ENCODE peak calls at places on chromosomes 11 and 22, in seven cellular contexts. One of them, this sample, is unnamed.

GRCh38 chr22:29031236-29031982 is 30.2 kb downstream of the C22orf31 start:
- DNase-seq in activated CD4-positive, CD25-positive, alpha-beta regulatory T cell: no peak
- DNase-seq in GM12892: no peak
- DNase-seq in mesenteric fat pad: no peak
- DNase-seq in 8988T: peak
- DNase-seq in WTC11: no peak
- DNase-seq in bronchial epithelial cell: peak
- DNase-seq in this sample: no peak

GRCh38 chr11:113281052-113281725 is 33.2 kb upstream of the TTC12 start:
- DNase-seq in activated CD4-positive, CD25-positive, alpha-beta regulatory T cell: no peak
- DNase-seq in GM12892: no peak
- DNase-seq in mesenteric fat pad: peak
- DNase-seq in 8988T: no peak
- DNase-seq in WTC11: no peak
- DNase-seq in bronchial epithelial cell: no peak
- DNase-seq in this sample: no peak

GRCh38 chr11:19243143-19243542 is 2.4 kb upstream of the E2F8 start:
- DNase-seq in activated CD4-positive, CD25-positive, alpha-beta regulatory T cell: no peak
- DNase-seq in GM12892: no peak
- DNase-seq in mesenteric fat pad: no peak
- DNase-seq in 8988T: no peak
- DNase-seq in WTC11: no peak
- DNase-seq in bronchial epithelial cell: no peak
- DNase-seq in this sample: no peak

GRCh38 chr22:42399315-42400271 is 32.6 kb downstream of the NFAM1 start:
- DNase-seq in activated CD4-positive, CD25-positive, alpha-beta regulatory T cell: no peak
- DNase-seq in GM12892: no peak
- DNase-seq in mesenteric fat pad: no peak
- DNase-seq in 8988T: no peak
- DNase-seq in WTC11: peak
- DNase-seq in bronchial epithelial cell: no peak
- DNase-seq in this sample: no peak

GRCh38 chr11:123041185-123041584 is 20.8 kb downstream of the HSPA8 start:
- DNase-seq in activated CD4-positive, CD25-positive, alpha-beta regulatory T cell: no peak
- DNase-seq in GM12892: no peak
- DNase-seq in mesenteric fat pad: no peak
- DNase-seq in 8988T: no peak
- DNase-seq in WTC11: no peak
- DNase-seq in bronchial epithelial cell: no peak
- DNase-seq in this sample: no peak

GRCh38 chr11:30128269-30128932 is 102.4 kb upstream of the FSHB start:
- DNase-seq in activated CD4-positive, CD25-positive, alpha-beta regulatory T cell: no peak
- DNase-seq in GM12892: no peak
- DNase-seq in mesenteric fat pad: no peak
- DNase-seq in 8988T: no peak
- DNase-seq in WTC11: no peak
- DNase-seq in bronchial epithelial cell: peak
- DNase-seq in this sample: peak

GRCh38 chr22:23283591-23284503 is 103.5 kb downstream of the BCR start:
- DNase-seq in activated CD4-positive, CD25-positive, alpha-beta regulatory T cell: no peak
- DNase-seq in GM12892: no peak
- DNase-seq in mesenteric fat pad: no peak
- DNase-seq in 8988T: no peak
- DNase-seq in WTC11: no peak
- DNase-seq in bronchial epithelial cell: no peak
- DNase-seq in this sample: no peak

GRCh38 chr22:39405346-39406085 is 5.9 kb downstream of the TAB1 start:
- DNase-seq in activated CD4-positive, CD25-positive, alpha-beta regulatory T cell: no peak
- DNase-seq in GM12892: no peak
- DNase-seq in mesenteric fat pad: no peak
- DNase-seq in 8988T: no peak
- DNase-seq in WTC11: no peak
- DNase-seq in bronchial epithelial cell: no peak
- DNase-seq in this sample: no peak

GRCh38 chr22:46881373-46882118 is 119.1 kb downstream of the TBC1D22A start:
- DNase-seq in activated CD4-positive, CD25-positive, alpha-beta regulatory T cell: no peak
- DNase-seq in GM12892: no peak
- DNase-seq in mesenteric fat pad: no peak
- DNase-seq in 8988T: no peak
- DNase-seq in WTC11: no peak
- DNase-seq in bronchial epithelial cell: peak
- DNase-seq in this sample: no peak

GRCh38 chr11:103731681-103732080 is 304.8 kb upstream of the DDI1 start:
- DNase-seq in activated CD4-positive, CD25-positive, alpha-beta regulatory T cell: no peak
- DNase-seq in GM12892: no peak
- DNase-seq in mesenteric fat pad: no peak
- DNase-seq in 8988T: no peak
- DNase-seq in WTC11: no peak
- DNase-seq in bronchial epithelial cell: peak
- DNase-seq in this sample: no peak

GRCh38 chr11:92332986-92333385 is 108.4 kb downstream of the FAT3 start:
- DNase-seq in activated CD4-positive, CD25-positive, alpha-beta regulatory T cell: no peak
- DNase-seq in GM12892: no peak
- DNase-seq in mesenteric fat pad: no peak
- DNase-seq in 8988T: no peak
- DNase-seq in WTC11: no peak
- DNase-seq in bronchial epithelial cell: peak
- DNase-seq in this sample: no peak

GRCh38 chr11:116194156-116194904 is 578.5 kb downstream of the BUD13 start:
- DNase-seq in activated CD4-positive, CD25-positive, alpha-beta regulatory T cell: no peak
- DNase-seq in GM12892: no peak
- DNase-seq in mesenteric fat pad: no peak
- DNase-seq in 8988T: no peak
- DNase-seq in WTC11: no peak
- DNase-seq in bronchial epithelial cell: no peak
- DNase-seq in this sample: no peak

GRCh38 chr11:23988381-23989006 is 508.4 kb upstream of the LUZP2 start:
- DNase-seq in activated CD4-positive, CD25-positive, alpha-beta regulatory T cell: no peak
- DNase-seq in GM12892: no peak
- DNase-seq in mesenteric fat pad: no peak
- DNase-seq in 8988T: no peak
- DNase-seq in WTC11: no peak
- DNase-seq in bronchial epithelial cell: peak
- DNase-seq in this sample: no peak

GRCh38 chr11:124026498-124026897 is at the start of gene OR10G8:
- DNase-seq in activated CD4-positive, CD25-positive, alpha-beta regulatory T cell: no peak
- DNase-seq in GM12892: no peak
- DNase-seq in mesenteric fat pad: no peak
- DNase-seq in 8988T: no peak
- DNase-seq in WTC11: no peak
- DNase-seq in bronchial epithelial cell: no peak
- DNase-seq in this sample: no peak

GRCh38 chr22:44286673-44287072 is 26.1 kb downstream of the SHISAL1 start:
- DNase-seq in activated CD4-positive, CD25-positive, alpha-beta regulatory T cell: no peak
- DNase-seq in GM12892: no peak
- DNase-seq in mesenteric fat pad: no peak
- DNase-seq in 8988T: no peak
- DNase-seq in WTC11: no peak
- DNase-seq in bronchial epithelial cell: no peak
- DNase-seq in this sample: no peak

GRCh38 chr11:45934580-45935318 is 12.3 kb downstream of the LARGE2 start:
- DNase-seq in activated CD4-positive, CD25-positive, alpha-beta regulatory T cell: no peak
- DNase-seq in GM12892: no peak
- DNase-seq in mesenteric fat pad: no peak
- DNase-seq in 8988T: no peak
- DNase-seq in WTC11: no peak
- DNase-seq in bronchial epithelial cell: peak
- DNase-seq in this sample: no peak

GRCh38 chr22:42716649-42717127 is 4.0 kb downstream of the A4GALT start:
- DNase-seq in activated CD4-positive, CD25-positive, alpha-beta regulatory T cell: no peak
- DNase-seq in GM12892: no peak
- DNase-seq in mesenteric fat pad: no peak
- DNase-seq in 8988T: no peak
- DNase-seq in WTC11: no peak
- DNase-seq in bronchial epithelial cell: no peak
- DNase-seq in this sample: peak

GRCh38 chr22:43835166-43835565 is 23.1 kb upstream of the EFCAB6 start:
- DNase-seq in activated CD4-positive, CD25-positive, alpha-beta regulatory T cell: no peak
- DNase-seq in GM12892: no peak
- DNase-seq in mesenteric fat pad: no peak
- DNase-seq in 8988T: no peak
- DNase-seq in WTC11: no peak
- DNase-seq in bronchial epithelial cell: no peak
- DNase-seq in this sample: no peak

GRCh38 chr11:93887111-93887510 is 36.7 kb upstream of the VSTM5 start:
- DNase-seq in activated CD4-positive, CD25-positive, alpha-beta regulatory T cell: no peak
- DNase-seq in GM12892: no peak
- DNase-seq in mesenteric fat pad: no peak
- DNase-seq in 8988T: no peak
- DNase-seq in WTC11: no peak
- DNase-seq in bronchial epithelial cell: no peak
- DNase-seq in this sample: no peak

GRCh38 chr22:30196141-30196866 is 50.3 kb downstream of the LIF start:
- DNase-seq in activated CD4-positive, CD25-positive, alpha-beta regulatory T cell: peak
- DNase-seq in GM12892: no peak
- DNase-seq in mesenteric fat pad: peak
- DNase-seq in 8988T: no peak
- DNase-seq in WTC11: peak
- DNase-seq in bronchial epithelial cell: peak
- DNase-seq in this sample: peak

GRCh38 chr11:33564856-33565453 is 135.7 kb downstream of the C11orf91 start:
- DNase-seq in activated CD4-positive, CD25-positive, alpha-beta regulatory T cell: no peak
- DNase-seq in GM12892: no peak
- DNase-seq in mesenteric fat pad: no peak
- DNase-seq in 8988T: no peak
- DNase-seq in WTC11: no peak
- DNase-seq in bronchial epithelial cell: no peak
- DNase-seq in this sample: no peak

GRCh38 chr11:71267807-71268421 is 15.5 kb upstream of the SHANK2 start:
- DNase-seq in activated CD4-positive, CD25-positive, alpha-beta regulatory T cell: no peak
- DNase-seq in GM12892: no peak
- DNase-seq in mesenteric fat pad: peak
- DNase-seq in 8988T: no peak
- DNase-seq in WTC11: no peak
- DNase-seq in bronchial epithelial cell: no peak
- DNase-seq in this sample: no peak

GRCh38 chr11:1931791-1932480 is 12.4 kb downstream of the TNNT3 start:
- DNase-seq in activated CD4-positive, CD25-positive, alpha-beta regulatory T cell: no peak
- DNase-seq in GM12892: no peak
- DNase-seq in mesenteric fat pad: peak
- DNase-seq in 8988T: peak
- DNase-seq in WTC11: peak
- DNase-seq in bronchial epithelial cell: no peak
- DNase-seq in this sample: no peak

GRCh38 chr22:17952273-17952801 is 72.0 kb downstream of the MICAL3 start:
- DNase-seq in activated CD4-positive, CD25-positive, alpha-beta regulatory T cell: no peak
- DNase-seq in GM12892: no peak
- DNase-seq in mesenteric fat pad: peak
- DNase-seq in 8988T: no peak
- DNase-seq in WTC11: no peak
- DNase-seq in bronchial epithelial cell: peak
- DNase-seq in this sample: no peak

GRCh38 chr11:76672431-76673163 is 2.0 kb upstream of the LRRC32 start:
- DNase-seq in activated CD4-positive, CD25-positive, alpha-beta regulatory T cell: peak
- DNase-seq in GM12892: peak
- DNase-seq in mesenteric fat pad: no peak
- DNase-seq in 8988T: no peak
- DNase-seq in WTC11: no peak
- DNase-seq in bronchial epithelial cell: no peak
- DNase-seq in this sample: peak

GRCh38 chr11:92870241-92870826 is 99.1 kb upstream of the MTNR1B start:
- DNase-seq in activated CD4-positive, CD25-positive, alpha-beta regulatory T cell: no peak
- DNase-seq in GM12892: no peak
- DNase-seq in mesenteric fat pad: no peak
- DNase-seq in 8988T: no peak
- DNase-seq in WTC11: no peak
- DNase-seq in bronchial epithelial cell: no peak
- DNase-seq in this sample: no peak

GRCh38 chr11:121367434-121367833 is 74.9 kb downstream of the SC5D start:
- DNase-seq in activated CD4-positive, CD25-positive, alpha-beta regulatory T cell: no peak
- DNase-seq in GM12892: peak
- DNase-seq in mesenteric fat pad: no peak
- DNase-seq in 8988T: no peak
- DNase-seq in WTC11: no peak
- DNase-seq in bronchial epithelial cell: no peak
- DNase-seq in this sample: peak

GRCh38 chr11:117919326-117920275 is 9.6 kb downstream of the TMPRSS13 start:
- DNase-seq in activated CD4-positive, CD25-positive, alpha-beta regulatory T cell: no peak
- DNase-seq in GM12892: no peak
- DNase-seq in mesenteric fat pad: peak
- DNase-seq in 8988T: no peak
- DNase-seq in WTC11: no peak
- DNase-seq in bronchial epithelial cell: peak
- DNase-seq in this sample: peak